ENCODE peak calls at places on chromosome 1, in four cellular contexts. W, A, N and X are unnamed samples.

GRCh38 chr1:50793521-50793920 is 166.5 kb downstream of the FAF1 start:
- DNase-seq in W (no peak), A (no peak), N (no peak), X (no peak)

GRCh38 chr1:107750364-107750959 is 214.5 kb downstream of the VAV3 start:
- DNase-seq in W (peak; percentile 65), A (peak; percentile 39), N (peak; percentile 19), X (peak; percentile 66)

GRCh38 chr1:103517380-103518047 is 8.0 kb upstream of the RNPC3 start:
- DNase-seq in W (no peak), A (no peak), N (peak; percentile 26), X (no peak)

GRCh38 chr1:3391711-3392110 is 62.8 kb upstream of the ARHGEF16 start:
- DNase-seq in W (no peak), A (no peak), N (no peak), X (no peak)

GRCh38 chr1:218473527-218473926 is 128.4 kb downstream of the TGFB2 start:
- DNase-seq in W (no peak), A (no peak), N (no peak), X (no peak)

GRCh38 chr1:220119043-220119512 is 25.1 kb downstream of the IARS2 start:
- DNase-seq in W (no peak), A (peak; percentile 27), N (no peak), X (peak; percentile 64)

GRCh38 chr1:192903142-192903541 is 94.3 kb downstream of the RGS2 start:
- DNase-seq in W (no peak), A (no peak), N (no peak), X (no peak)

GRCh38 chr1:232416026-232416568 is 213.8 kb downstream of the SIPA1L2 start:
- DNase-seq in W (no peak), A (no peak), N (no peak), X (no peak)

GRCh38 chr1:116147114-116147510 is 35.9 kb downstream of the MAB21L3 start:
- DNase-seq in W (no peak), A (no peak), N (no peak), X (no peak)

GRCh38 chr1:7299329-7299799 is 471.7 kb upstream of the VAMP3 start:
- DNase-seq in W (no peak), A (no peak), N (no peak), X (peak; percentile 53)

GRCh38 chr1:83900530-83900929 is 98.4 kb downstream of the TTLL7 start:
- DNase-seq in W (no peak), A (no peak), N (no peak), X (no peak)

GRCh38 chr1:80278936-80279335 is 1272.4 kb upstream of the ADGRL4 start:
- DNase-seq in W (no peak), A (no peak), N (no peak), X (no peak)

GRCh38 chr1:69952691-69953090 is 252.7 kb downstream of the LRRC40 start:
- DNase-seq in W (no peak), A (no peak), N (no peak), X (no peak)

DNA sequence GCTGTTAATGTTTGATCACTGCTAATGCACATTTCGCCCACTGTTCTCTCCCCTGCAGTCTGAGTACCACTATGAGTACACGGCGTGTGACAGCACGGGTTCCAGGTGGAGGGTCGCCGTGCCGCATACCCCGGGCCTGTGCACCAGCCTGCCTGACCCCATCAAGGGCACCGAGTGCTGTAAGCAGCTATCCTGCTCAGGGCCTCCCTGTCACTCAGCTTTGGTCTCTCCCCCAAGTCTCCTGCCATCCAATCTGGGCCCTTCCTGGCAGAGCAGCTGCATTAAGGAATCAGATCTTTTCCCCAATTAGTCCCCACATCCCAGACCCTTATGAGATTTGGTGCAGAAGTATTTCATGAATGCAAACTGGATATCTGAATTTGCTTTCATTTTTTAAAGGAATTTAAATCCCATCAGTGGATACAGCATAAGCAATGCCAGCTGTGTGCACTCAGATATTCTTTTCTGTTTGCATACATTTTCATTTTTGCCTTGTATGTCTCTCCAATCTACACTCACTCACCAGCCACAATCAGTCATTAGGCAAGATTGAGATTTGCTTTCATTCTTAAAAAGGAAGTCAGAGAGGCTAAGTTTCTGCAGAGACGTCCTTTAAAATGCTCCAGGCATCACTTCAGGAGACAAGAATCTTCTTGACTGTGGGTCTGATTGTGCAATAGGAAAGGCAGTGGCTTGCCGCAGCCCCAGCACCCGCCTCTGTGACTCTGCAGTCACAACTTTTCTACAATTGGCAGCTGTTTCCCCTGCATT is 48.1 kb downstream of the ELAPOR1 start:
- DNase-seq in W (no peak), A (no peak), N (peak; percentile 58), X (no peak)
- TF ChIP-seq TARDBP in W (no peak), A (no peak), N (no peak), X (no peak)

GRCh38 chr1:226821719-226822085 is 48.7 kb upstream of the PSEN2 start:
- DNase-seq in W (no peak), A (no peak), N (no peak), X (no peak)
- TF ChIP-seq FOXK2 in W (no peak), A (no peak), N (no peak), X (no peak)

GRCh38 chr1:71019248-71019647 is 28.4 kb downstream of the PTGER3 start:
- DNase-seq in W (no peak), A (no peak), N (no peak), X (no peak)
- TF ChIP-seq TARDBP in W (no peak), A (no peak), N (no peak), X (no peak)

GRCh38 chr1:159993911-159994310 is 37.9 kb downstream of the PIGM start:
- DNase-seq in W (no peak), A (no peak), N (no peak), X (no peak)

GRCh38 chr1:159989581-159989980 is 35.5 kb upstream of the SLAMF9 start:
- DNase-seq in W (no peak), A (no peak), N (no peak), X (no peak)

GRCh38 chr1:159990005-159990404 is 36.0 kb upstream of the SLAMF9 start:
- DNase-seq in W (no peak), A (no peak), N (no peak), X (no peak)

GRCh38 chr1:159992161-159992560 is 38.1 kb upstream of the SLAMF9 start:
- DNase-seq in W (no peak), A (no peak), N (no peak), X (no peak)

GRCh38 chr1:159991513-159991912 is 37.5 kb upstream of the SLAMF9 start:
- DNase-seq in W (peak; percentile 7), A (no peak), N (no peak), X (no peak)
- TF ChIP-seq FOXK2 in W (no peak), A (no peak), N (no peak), X (no peak)

DNA sequence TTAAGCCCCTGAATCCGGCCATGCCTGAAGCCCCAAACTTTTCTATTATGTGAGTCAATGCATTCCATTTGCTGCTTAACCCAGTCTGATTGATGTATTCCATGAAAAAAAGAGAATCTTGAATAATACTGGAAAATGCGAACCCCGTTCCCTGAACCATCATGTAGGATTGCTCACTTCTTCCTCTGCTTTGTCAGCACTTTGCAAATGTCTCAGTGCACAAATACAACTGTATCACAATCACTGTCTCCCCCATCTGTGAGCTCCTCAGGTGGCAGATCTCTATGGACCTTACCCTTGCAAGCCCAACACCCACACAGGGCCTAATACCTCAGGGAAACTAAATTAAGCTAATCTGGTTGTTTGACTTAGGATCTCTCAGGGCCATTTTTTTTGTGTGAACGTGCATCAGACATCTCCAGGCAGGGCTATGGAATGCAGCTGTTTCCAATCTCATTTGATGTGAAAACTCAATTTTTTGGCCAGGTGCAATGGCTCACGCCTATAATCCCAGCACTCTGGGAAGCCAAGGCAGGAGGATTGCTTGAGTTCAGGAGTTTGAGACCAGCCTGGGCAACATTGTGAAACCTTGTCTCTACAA is 2.1 kb upstream of the RCAN3 start:
- DNase-seq in W (no peak), A (no peak), N (no peak), X (no peak)
- TF ChIP-seq TARDBP in W (no peak), A (no peak), N (no peak), X (no peak)

GRCh38 chr1:14301704-14302024 is 296.8 kb upstream of the KAZN start:
- DNase-seq in W (no peak), A (no peak), N (no peak), X (no peak)

GRCh38 chr1:14298806-14299205 is 299.7 kb upstream of the KAZN start:
- DNase-seq in W (no peak), A (no peak), N (no peak), X (no peak)

GRCh38 chr1:14302025-14302424 is 296.5 kb upstream of the KAZN start:
- DNase-seq in W (no peak), A (no peak), N (no peak), X (no peak)

GRCh38 chr1:14303011-14303410 is 295.5 kb upstream of the KAZN start:
- DNase-seq in W (no peak), A (no peak), N (no peak), X (no peak)

GRCh38 chr1:14300991-14301703 is 297.3 kb upstream of the KAZN start:
- DNase-seq in W (no peak), A (no peak), N (no peak), X (no peak)
- TF ChIP-seq FOXK2 in W (no peak), A (no peak), N (no peak), X (no peak)

GRCh38 chr1:110538082-110538481 is 19.1 kb upstream of the KCNA10 start:
- DNase-seq in W (no peak), A (no peak), N (no peak), X (no peak)
- TF ChIP-seq TARDBP in W (no peak), A (no peak), N (no peak), X (no peak)

DNA sequence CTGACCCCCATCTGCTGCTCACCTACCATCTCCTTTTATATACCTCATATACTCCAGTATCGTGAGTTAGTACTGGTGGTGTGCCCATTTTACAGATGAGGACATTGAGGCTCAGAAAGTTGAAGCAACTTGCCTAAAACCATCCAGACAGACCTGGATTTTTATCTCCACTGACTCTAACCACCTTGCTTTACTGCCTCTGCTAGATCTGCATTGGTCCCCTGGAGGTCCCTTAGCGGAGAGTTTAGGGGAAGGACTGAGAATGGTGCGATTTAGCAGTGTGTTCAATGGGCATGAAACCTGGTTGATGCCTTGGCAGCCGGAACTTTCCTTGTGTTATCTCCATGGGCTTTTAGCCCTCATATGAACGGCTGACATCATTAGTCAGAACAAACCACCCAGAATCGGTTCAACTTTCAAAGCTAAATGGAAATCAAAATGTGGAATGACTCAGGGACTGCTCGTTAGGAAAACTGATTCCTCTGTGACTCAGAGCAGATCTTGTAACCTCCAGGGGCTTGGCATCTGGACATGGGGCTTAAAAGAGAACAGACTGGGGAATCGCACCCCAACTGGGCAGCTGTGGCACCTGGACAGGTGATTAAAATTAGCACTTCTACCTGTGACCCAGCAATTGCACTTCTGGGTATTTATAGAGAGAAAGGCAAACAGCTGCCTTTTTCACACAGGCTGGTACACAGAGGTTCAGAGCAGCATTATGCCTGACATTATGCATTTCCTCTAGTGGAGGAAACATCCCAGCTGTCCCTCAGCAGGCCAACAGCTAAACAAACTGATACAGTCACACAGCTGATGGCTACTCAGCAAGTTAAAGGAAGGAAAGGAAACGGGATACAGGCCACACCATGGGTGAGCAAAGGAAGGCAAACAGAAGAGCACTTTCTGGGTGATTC is 25.3 kb downstream of the TMEM51 start:
- DNase-seq in W (no peak), A (no peak), N (no peak), X (no peak)
- TF ChIP-seq FOXK2 in W (no peak), A (no peak), N (no peak), X (no peak)

DNA sequence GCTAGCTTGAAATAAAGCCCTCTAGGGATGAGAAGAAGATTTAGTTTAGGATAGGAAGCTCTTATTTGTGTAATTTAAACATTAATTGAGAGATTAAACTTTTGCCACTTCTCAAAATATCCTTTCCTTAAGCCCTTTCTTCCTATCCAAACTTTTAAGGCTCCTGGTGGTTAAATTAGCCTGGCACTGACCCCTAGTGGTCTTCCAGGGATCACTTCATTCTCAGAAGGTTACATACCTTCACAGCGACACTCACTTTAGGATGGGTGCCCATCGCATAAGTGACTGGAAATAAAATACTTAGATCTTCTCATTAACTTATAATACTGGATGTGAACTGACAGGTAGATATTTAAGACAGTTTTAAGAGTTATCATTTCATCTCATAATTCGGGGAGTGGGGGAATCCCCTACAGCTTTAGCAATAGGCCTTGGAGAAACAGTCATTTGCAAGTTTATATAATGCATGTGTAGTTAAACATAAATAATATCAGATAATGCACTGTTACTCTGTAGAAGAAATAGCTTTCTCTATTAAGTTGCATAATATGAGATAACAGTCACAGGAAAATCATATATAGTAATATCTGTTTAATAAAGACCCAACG is 7.4 kb downstream of the LHX9 start:
- DNase-seq in W (peak; percentile 53), A (peak; percentile 61), N (no peak), X (peak; percentile 65)
- TF ChIP-seq TARDBP in W (no peak), A (no peak), N (no peak), X (no peak)